ENCODE peak calls at places on chromosomes 7 and 10, in seven cellular contexts. T is esophagus squamous epithelium, O is prostate gland, N is breast epithelium, S is HepG2, H is heart left ventricle, W is body of pancreas. A is an unnamed sample. For H3K36me3, the result is how much of the 10 kb centered on the place peaks cover.

GRCh38 chr7:3042861-3043489 is 692 bp downstream of the CARD11 start:
- DNase-seq in S (no peak), H (no peak), W (no peak), T (peak), N (peak), O (no peak), A (no peak)

GRCh38 chr7:29100857-29101256 is 45.5 kb downstream of the CPVL start:
- DNase-seq in N (no peak), H (no peak), O (no peak), T (no peak), S (no peak), W (no peak), A (no peak)

GRCh38 chr10:26430641-26431163 is 7.4 kb upstream of the APBB1IP start:
- DNase-seq in T (no peak), O (no peak), H (no peak), W (peak), N (no peak), S (no peak), A (no peak)

GRCh38 chr7:45349102-45349501 is 191.5 kb downstream of the RAMP3 start:
- DNase-seq in H (no peak), S (no peak), N (no peak), W (no peak), O (no peak), T (no peak), A (no peak)

GRCh38 chr10:68559872-68560200 is 301 bp upstream of the TET1 start:
- DNase-seq in H (no peak), T (no peak), W (peak), O (no peak), S (no peak), N (no peak), A (no peak)

GRCh38 chr10:1036341-1036791 is 10.7 kb upstream of the IDI2 start:
- DNase-seq in O (no peak), S (no peak), N (no peak), H (no peak), T (no peak), W (no peak), A (no peak)

GRCh38 chr7:33874943-33875342 is 30.4 kb upstream of the BMPER start:
- DNase-seq in S (no peak), O (no peak), H (peak), T (no peak), N (no peak), W (peak), A (peak)

GRCh38 chr10:99694171-99694570 is 34.9 kb downstream of the ENTPD7 start:
- DNase-seq in N (no peak), H (no peak), S (no peak), O (no peak), W (no peak), T (no peak), A (no peak)

GRCh38 chr7:101901661-101902491 is 84.5 kb downstream of the CUX1 start:
- DNase-seq in N (no peak), O (no peak), W (no peak), T (no peak), H (no peak), S (no peak), A (no peak)

GRCh38 chr10:3538291-3538849 is 246.6 kb downstream of the KLF6 start:
- DNase-seq in H (no peak), T (no peak), N (no peak), W (no peak), O (no peak), S (no peak), A (no peak)

GRCh38 chr7:158781217-158781975 is 47.9 kb downstream of the ESYT2 start:
- DNase-seq in W (no peak), O (no peak), H (no peak), N (no peak), S (no peak), T (no peak), A (no peak)

GRCh38 chr10:117610321-117610720 is 67.8 kb downstream of the EMX2 start:
- DNase-seq in O (no peak), W (no peak), H (no peak), T (no peak), S (no peak), N (no peak), A (no peak)

DNA sequence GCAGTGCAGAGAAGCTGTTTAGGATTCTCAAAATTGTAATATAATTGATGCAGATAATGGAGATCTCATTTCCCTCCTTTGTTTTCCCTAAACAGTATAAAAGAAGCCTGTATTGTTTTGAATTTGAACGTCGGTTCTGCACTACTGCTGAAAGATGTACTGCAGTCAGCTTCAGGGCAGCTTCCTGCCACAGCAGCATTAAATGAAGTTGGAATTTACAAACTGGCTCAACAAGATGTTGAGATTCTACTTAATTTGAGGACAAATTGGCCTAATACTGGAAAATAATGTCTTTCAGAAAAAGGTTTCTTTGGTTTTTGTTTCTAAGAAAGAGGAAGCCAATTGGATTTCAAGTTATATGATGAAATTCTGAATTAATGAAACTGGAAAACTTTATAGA is 14.3 kb downstream of the EFCAB10 start:
- DNase-seq in S (no peak), H (no peak), T (no peak), N (no peak), W (no peak), O (no peak), A (no peak)
- H3K36me3 ChIP-seq in S (under half), H (half or more), T (under half), N (under half), W (under half), O (under half), A (under half)

GRCh38 chr7:99392659-99393362 is 15.6 kb downstream of the PDAP1 start:
- DNase-seq in H (peak), S (no peak), T (no peak), N (peak), W (peak), O (peak), A (peak)

GRCh38 chr7:99394188-99394502 is 14.3 kb downstream of the PDAP1 start:
- DNase-seq in T (no peak), O (no peak), W (no peak), H (no peak), S (no peak), N (no peak), A (no peak)

GRCh38 chr7:99392046-99392445 is 16.4 kb downstream of the PDAP1 start:
- DNase-seq in H (no peak), N (no peak), S (no peak), O (no peak), T (no peak), W (no peak), A (no peak)

GRCh38 chr7:99395616-99396327 is 12.6 kb downstream of the PDAP1 start:
- DNase-seq in S (no peak), W (no peak), O (no peak), T (no peak), N (no peak), H (no peak), A (no peak)

GRCh38 chr7:99393363-99394187 is 14.8 kb downstream of the PDAP1 start:
- DNase-seq in T (no peak), N (no peak), H (peak), S (no peak), W (peak), O (peak), A (peak)
- TF ChIP-seq POLR2A in T (no peak), N (no peak), H (no peak), S (no peak), W (no peak), O (no peak), A (no peak)

GRCh38 chr7:108451296-108451848 is 4.9 kb downstream of the NRCAM start:
- DNase-seq in W (no peak), O (no peak), S (no peak), H (no peak), N (no peak), T (no peak), A (no peak)

GRCh38 chr7:108454317-108454673 is 1.9 kb downstream of the NRCAM start:
- DNase-seq in T (no peak), O (no peak), S (no peak), W (no peak), H (no peak), N (no peak), A (no peak)

GRCh38 chr7:108453320-108453719 is 2.9 kb downstream of the NRCAM start:
- DNase-seq in T (no peak), S (no peak), O (no peak), H (no peak), W (no peak), N (no peak), A (no peak)

GRCh38 chr7:108454674-108455523 is 1.3 kb downstream of the NRCAM start:
- DNase-seq in S (no peak), N (no peak), W (peak), T (no peak), H (no peak), O (no peak), A (no peak)

GRCh38 chr7:108452707-108453106 is 3.5 kb downstream of the NRCAM start:
- DNase-seq in W (no peak), N (no peak), O (no peak), T (no peak), S (peak), H (no peak), A (no peak)
- H3K4me3 ChIP-seq in W (no peak), N (no peak), O (no peak), T (no peak), S (no peak), H (no peak), A (no peak)

GRCh38 chr10:14837756-14838581 is at the start of the genes CDNF, HSPA14 and MSANTD7:
- DNase-seq in W (peak), O (peak), H (peak), S (peak), N (peak), T (peak), A (peak)
- H3K36me3 ChIP-seq in W (under half), O (under half), H (under half), S (under half), N (under half), T (under half), A (under half)

DNA sequence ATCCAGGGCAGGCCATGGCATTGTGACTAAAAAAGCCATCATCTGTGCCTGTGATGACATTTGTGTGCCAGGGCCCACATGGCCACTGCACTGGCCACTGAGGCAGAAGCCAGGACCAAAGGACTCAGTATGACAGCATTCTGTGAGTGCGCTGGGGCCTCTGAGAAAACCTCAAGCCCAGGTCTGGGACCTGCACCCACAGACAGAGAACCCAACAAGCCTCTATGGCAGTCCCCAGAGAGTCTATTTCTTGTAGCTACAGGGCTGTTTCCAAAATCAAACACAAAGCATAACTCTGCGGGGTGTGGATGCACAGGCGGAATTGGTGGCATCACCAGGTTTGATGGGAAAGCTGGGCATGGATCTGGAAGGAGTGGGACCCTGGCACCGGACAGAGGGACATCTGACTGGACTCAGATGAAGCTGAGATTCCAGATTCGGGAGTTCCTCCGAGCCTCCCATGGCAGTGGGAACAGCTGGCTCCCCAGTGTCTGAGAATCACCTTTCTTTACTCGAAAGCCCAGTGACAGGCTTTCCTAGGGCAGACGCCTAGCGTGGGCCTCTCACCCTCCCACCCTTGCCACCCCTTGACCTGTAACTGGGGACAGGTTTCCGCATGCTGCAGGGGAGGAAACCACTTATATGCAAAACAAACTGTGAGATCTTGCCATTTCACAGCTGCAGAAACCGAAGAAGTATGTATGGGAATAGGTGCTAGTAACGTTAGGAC is 70.5 kb upstream of the RHEB start:
- DNase-seq in S (no peak), T (no peak), W (no peak), O (no peak), N (no peak), H (no peak), A (no peak)
- TF ChIP-seq POLR2A in S (no peak), T (no peak), W (no peak), O (no peak), N (no peak), H (no peak), A (no peak)

GRCh38 chr10:73244866-73245477 is 2.1 kb downstream of the DNAJC9 start:
- DNase-seq in W (no peak), T (no peak), H (no peak), N (no peak), S (no peak), O (no peak), A (no peak)
- H3K4me3 ChIP-seq in W (no peak), T (no peak), H (no peak), N (no peak), S (peak), O (no peak), A (no peak)

GRCh38 chr7:103307487-103308231 is 10.4 kb downstream of the PMPCB start:
- DNase-seq in N (no peak), H (no peak), W (no peak), S (no peak), T (no peak), O (no peak), A (no peak)
- H3K36me3 ChIP-seq in N (under half), H (half or more), W (under half), S (under half), T (under half), O (under half), A (under half)

A was measured in uterus.